ENCODE peak calls at places on chromosomes 6 and 20, in four cellular contexts. Z, V, W and P are unnamed samples.

GRCh38 chr20:5463007-5463686 is 146.4 kb upstream of the PROKR2 start:
- DNase-seq in Z (no peak), V (peak; percentile 22), W (no peak), P (no peak)

GRCh38 chr20:63691711-63692435 is 4.6 kb upstream of the TNFRSF6B start:
- DNase-seq in Z (no peak), V (no peak), W (no peak), P (no peak)

GRCh38 chr20:37777012-37777411 is 83.2 kb downstream of the CTNNBL1 start:
- DNase-seq in Z (no peak), V (no peak), W (no peak), P (no peak)

GRCh38 chr6:44254201-44254956 is 2.9 kb downstream of the SLC35B2 start:
- DNase-seq in Z (no peak), V (no peak), W (no peak), P (peak; percentile 29)

GRCh38 chr6:82614518-82614917 is 250.9 kb downstream of the TPBG start:
- DNase-seq in Z (no peak), V (no peak), W (no peak), P (no peak)

GRCh38 chr6:43702522-43703440 is 15.2 kb upstream of the MRPS18A start:
- DNase-seq in Z (peak; percentile 95), V (no peak), W (no peak), P (peak; percentile 91)

GRCh38 chr6:41051873-41052272 is 1.1 kb upstream of the APOBEC2 start:
- DNase-seq in Z (no peak), V (no peak), W (no peak), P (no peak)

GRCh38 chr6:150937126-150937906 is 71.8 kb downstream of the MTHFD1L start:
- DNase-seq in Z (no peak), V (no peak), W (no peak), P (no peak)

GRCh38 chr20:1293641-1294379 is 27.7 kb downstream of the SNPH start:
- DNase-seq in Z (no peak), V (no peak), W (no peak), P (no peak)

GRCh38 chr6:100103936-100104335 is 109.9 kb upstream of the MCHR2 start:
- DNase-seq in Z (no peak), V (no peak), W (no peak), P (no peak)